ENCODE peak calls at places on chromosomes 7 and 10, in four cellular contexts. B is NCI-H1092 treated with DMSO at 0.1 percent for 48 hours, Q is sigmoid colon, U is DND-41. G is an unnamed sample.

GRCh38 chr7:29607889-29608288 is 44.3 kb downstream of the PRR15 start:
- DNase-seq in B (no peak), Q (no peak), U (no peak), G (no peak)

GRCh38 chr7:69596723-69597277 is 1.5 kb upstream of the AUTS2 start:
- DNase-seq in B (no peak), Q (no peak), U (no peak), G (no peak)

GRCh38 chr10:114538544-114538906 is 119.5 kb downstream of the ABLIM1 start:
- DNase-seq in B (no peak), Q (no peak), U (peak), G (no peak)

GRCh38 chr10:104209575-104210198 is 22.5 kb downstream of the CFAP43 start:
- DNase-seq in B (peak), Q (no peak), U (peak), G (peak)

GRCh38 chr10:47360419-47361040 is 12.4 kb downstream of the RBP3 start:
- DNase-seq in B (no peak), Q (no peak), U (no peak), G (no peak)

GRCh38 chr10:114350751-114351150 is 53.6 kb downstream of the AFAP1L2 start:
- DNase-seq in B (no peak), Q (no peak), U (no peak), G (no peak)

GRCh38 chr10:48199580-48200377 is 74.7 kb downstream of the FRMPD2 start:
- DNase-seq in B (no peak), Q (no peak), U (peak), G (no peak)

GRCh38 chr7:71484381-71484780 is 352.4 kb downstream of the GALNT17 start:
- DNase-seq in B (no peak), Q (no peak), U (no peak), G (no peak)